ENCODE peak calls at places on chromosomes 16 and 17, in six cellular contexts. E is CD4-positive, CD25-positive, alpha-beta regulatory T cell; D is dorsolateral prefrontal cortex; K is tibial artery; H is upper lobe of left lung; W is ascending aorta. R is an unnamed sample.

GRCh38 chr16:57938936-57939871 is 31.7 kb downstream of the CNGB1 start:
- DNase-seq in D (peak), E (no peak), H (peak), K (peak), W (no peak), R (no peak)

GRCh38 chr17:17081304-17081940 is 39.2 kb downstream of the MPRIP start:
- DNase-seq in W (no peak), E (no peak), K (peak), H (no peak), D (peak), R (no peak)

GRCh38 chr16:54282202-54282922 is 4.2 kb downstream of the IRX3 start:
- DNase-seq in W (no peak), D (no peak), E (no peak), K (peak), H (peak), R (no peak)

GRCh38 chr17:58970966-58971575 is 135.6 kb downstream of the TRIM37 start:
- DNase-seq in H (no peak), W (no peak), D (no peak), K (no peak), E (no peak), R (no peak)

GRCh38 chr16:68739964-68740627 is 3.0 kb downstream of the CDH1 start:
- DNase-seq in H (no peak), K (no peak), W (no peak), E (no peak), D (no peak), R (no peak)

GRCh38 chr16:27199747-27200146 is 3.6 kb upstream of the KDM8 start:
- DNase-seq in E (no peak), K (no peak), D (no peak), H (no peak), W (no peak), R (no peak)

GRCh38 chr16:11102523-11102898 is 153.5 kb downstream of the SOCS1 start:
- DNase-seq in D (no peak), E (no peak), W (no peak), K (no peak), H (no peak), R (no peak)

GRCh38 chr16:89034573-89034961 is 57.6 kb upstream of the CBFA2T3 start:
- DNase-seq in W (no peak), E (no peak), D (no peak), K (no peak), H (no peak), R (no peak)

GRCh38 chr16:49978569-49979326 is 46.3 kb upstream of the CNEP1R1 start:
- DNase-seq in W (no peak), H (no peak), E (no peak), K (no peak), D (no peak), R (no peak)

GRCh38 chr17:55402374-55402773 is 19.3 kb downstream of the MMD start:
- DNase-seq in W (no peak), D (no peak), K (no peak), H (no peak), E (no peak), R (no peak)

GRCh38 chr17:60345233-60345632 is 46.7 kb downstream of the USP32 start:
- DNase-seq in D (no peak), E (no peak), K (no peak), H (no peak), W (no peak), R (no peak)

GRCh38 chr16:78551487-78552085 is 452.1 kb downstream of the WWOX start:
- DNase-seq in K (no peak), D (no peak), E (no peak), W (no peak), H (peak), R (no peak)

GRCh38 chr17:47850373-47850691 is 631 bp downstream of the SP6 start:
- DNase-seq in K (no peak), W (no peak), D (no peak), H (no peak), E (no peak), R (no peak)
- H3K4me3 ChIP-seq in K (no peak), W (peak), D (no peak), H (peak), E (no peak), R (peak)

GRCh38 chr17:31856750-31857149 is 2.3 kb downstream of the COPRS start:
- DNase-seq in K (no peak), D (no peak), E (no peak), W (no peak), H (no peak), R (no peak)
- H3K4me3 ChIP-seq in K (no peak), D (no peak), E (no peak), W (no peak), H (no peak), R (no peak)

DNA sequence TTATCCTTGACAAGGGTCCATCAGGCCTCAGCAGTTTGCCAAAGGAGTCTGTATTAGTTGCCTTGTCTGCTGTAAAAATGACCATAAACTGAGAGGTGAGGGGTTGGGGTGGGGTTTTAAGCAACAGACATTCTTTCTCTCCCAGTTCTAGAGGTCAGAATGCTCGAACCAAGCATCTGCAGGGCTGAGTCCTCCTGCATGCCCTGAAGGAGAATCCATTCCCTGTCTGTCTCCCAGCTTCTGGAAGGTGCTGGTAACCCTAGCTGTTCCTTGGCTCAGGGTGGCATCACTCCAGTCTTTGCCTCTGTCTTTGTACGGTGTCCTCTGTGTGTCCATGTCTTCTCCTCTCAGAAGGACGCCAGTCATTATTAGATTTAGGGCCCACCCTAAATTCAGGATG is 17.5 kb upstream of the IRF8 start:
- DNase-seq in E (no peak), D (no peak), K (no peak), W (no peak), H (no peak), R (no peak)
- H3K4me3 ChIP-seq in E (no peak), D (no peak), K (no peak), W (no peak), H (no peak), R (no peak)

DNA sequence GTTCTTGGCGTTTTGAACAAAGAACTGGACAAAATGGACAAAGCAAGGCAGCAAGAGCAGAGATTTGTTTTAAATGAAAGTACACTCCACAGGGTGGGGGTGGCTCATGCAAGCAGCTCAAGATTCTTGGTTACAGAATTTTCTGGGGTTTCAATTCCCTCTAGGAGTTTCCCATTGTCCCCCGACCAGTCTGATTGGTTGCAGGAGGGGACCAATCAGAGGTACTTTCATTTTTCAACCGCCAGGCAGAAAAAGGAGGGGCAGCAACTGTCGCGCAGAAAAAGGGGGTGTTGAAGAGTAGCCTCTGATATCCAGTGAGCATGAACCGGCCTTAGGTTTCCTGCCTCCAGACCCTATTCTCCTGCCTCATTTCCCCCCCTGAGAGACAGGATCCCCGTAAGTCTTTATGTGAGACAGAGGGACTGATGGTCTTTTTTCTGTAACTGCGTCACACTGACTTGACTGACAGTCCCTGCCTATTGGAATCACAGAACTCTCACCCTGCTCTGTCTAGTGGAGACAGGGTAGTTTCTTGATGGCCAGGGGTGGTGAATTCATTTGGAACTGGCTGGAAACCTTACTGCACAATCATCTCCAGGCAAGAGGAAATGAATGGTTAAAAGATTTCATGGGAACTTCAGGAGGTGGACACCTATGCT is 59.4 kb upstream of the ALOX12 start:
- DNase-seq in E (no peak), W (no peak), K (no peak), D (no peak), H (no peak), R (no peak)
- H3K4me3 ChIP-seq in E (peak), W (peak), K (peak), D (peak), H (peak), R (no peak)

DNA sequence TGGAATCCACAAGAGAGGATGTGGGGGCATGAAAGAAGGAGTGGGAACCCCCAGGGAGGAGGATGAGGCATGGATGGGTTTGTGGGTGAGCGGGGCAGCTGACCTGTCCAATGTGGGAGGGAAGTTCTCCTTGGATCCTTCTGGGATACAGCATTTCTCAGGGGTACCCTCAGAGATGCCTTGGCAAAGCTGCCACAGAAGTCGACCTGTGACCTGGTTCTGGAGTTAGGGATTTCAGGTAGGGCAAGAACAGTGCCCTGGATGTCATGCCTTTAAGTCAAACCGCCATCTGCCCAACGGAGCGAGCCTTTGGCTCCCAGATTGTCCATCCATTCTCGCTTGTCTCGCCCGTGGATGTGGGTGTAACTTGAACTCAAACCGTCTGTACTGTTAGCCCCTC is 30.0 kb downstream of the WSCD1 start:
- DNase-seq in K (peak), E (no peak), D (peak), W (no peak), H (no peak), R (no peak)
- H3K4me3 ChIP-seq in K (no peak), E (no peak), D (no peak), W (no peak), H (no peak), R (no peak)

DNA sequence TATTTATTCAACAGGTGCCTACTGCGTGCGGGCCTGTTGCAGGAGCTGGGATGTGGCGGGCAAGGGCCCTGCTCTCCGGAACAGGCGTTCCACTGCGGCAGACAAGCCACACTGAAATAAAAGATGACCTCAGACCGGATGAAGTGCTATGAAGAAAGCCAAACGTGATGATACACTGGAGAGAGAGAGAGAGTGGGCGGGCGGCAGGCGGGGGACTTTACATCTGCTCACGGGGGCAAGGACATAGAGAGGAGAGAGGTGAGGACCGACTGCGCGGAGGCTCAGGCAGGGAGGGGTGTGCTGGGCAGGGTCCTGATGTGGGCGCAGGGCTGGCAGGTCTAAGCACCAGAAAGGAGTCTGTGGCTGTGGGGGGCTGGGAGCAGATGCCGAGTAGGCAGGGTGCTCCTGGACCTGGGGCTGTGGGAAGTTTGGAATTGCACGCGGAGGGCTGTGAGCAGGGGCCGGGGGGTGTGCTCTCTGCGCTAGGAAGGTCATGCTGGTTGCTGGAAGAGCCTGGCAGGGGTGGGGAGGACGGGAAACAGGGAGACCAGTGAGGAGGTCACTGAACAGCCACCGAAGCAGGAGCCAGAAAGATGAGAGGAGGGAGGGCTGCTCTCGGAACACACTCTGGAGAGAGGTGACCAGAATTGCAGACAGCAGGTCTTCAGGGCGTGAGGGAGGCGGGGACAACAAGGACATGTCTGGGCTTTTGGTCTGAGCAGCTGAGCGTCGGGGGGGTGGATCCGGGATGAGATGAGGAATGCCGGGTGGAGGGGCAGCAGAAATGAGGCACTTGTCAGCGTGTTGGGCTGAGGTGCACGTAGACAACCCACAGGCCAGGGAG is 9.9 kb downstream of the MXRA7 start:
- DNase-seq in D (no peak), W (no peak), E (no peak), H (no peak), K (peak), R (no peak)
- H3K4me3 ChIP-seq in D (peak), W (peak), E (no peak), H (peak), K (peak), R (no peak)

DNA sequence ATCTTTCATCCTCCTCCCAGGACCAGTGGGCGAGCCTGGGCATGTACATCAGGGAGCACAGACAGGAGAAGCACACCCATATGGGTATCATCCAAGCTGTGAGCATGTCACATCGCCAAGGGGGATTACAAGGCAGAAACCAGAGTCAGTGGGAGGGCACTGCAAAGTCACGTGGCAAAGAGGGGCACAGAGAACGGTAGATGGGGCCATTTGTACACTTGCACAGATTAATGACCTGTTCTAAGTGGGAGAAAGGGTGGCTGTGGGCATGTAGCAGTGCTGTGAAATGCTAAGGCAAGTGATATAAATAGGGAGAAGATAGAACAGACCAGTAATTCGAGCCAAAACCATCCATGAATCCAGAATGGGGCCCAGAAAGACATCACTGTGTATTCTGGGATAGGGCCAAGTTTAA is 265.0 kb downstream of the CPPED1 start:
- DNase-seq in E (no peak), H (no peak), D (no peak), K (no peak), W (no peak), R (no peak)
- H3K4me3 ChIP-seq in E (peak), H (no peak), D (no peak), K (no peak), W (no peak), R (no peak)

GRCh38 chr17:38509008-38509771 is 80.9 kb downstream of the ARHGAP23 start:
- DNase-seq in E (peak), D (peak), K (peak), H (peak), W (no peak), R (peak)
- H3K4me3 ChIP-seq in E (no peak), D (no peak), K (no peak), H (peak), W (no peak), R (no peak)

DNA sequence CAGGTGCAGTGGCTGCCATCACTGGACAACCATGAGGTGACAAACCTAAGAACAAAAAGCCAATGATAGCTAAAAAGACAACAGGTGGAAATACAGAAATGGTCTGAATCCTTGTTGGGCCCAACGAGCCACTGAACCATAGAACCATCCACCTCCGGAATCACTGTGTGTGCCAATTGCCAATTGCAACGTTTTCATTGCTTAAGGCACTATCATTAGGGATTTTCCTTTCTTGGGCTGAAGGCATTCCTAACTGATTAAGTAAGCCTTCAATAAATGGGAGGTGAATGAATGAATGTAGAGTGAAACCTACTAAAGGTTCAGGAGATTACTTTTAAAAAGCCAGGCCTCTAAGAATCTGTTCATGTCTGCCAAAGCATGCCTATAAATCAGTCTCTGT is 3.6 kb downstream of the USP31 start:
- DNase-seq in W (no peak), H (no peak), D (no peak), K (no peak), E (no peak), R (peak)
- H3K4me3 ChIP-seq in W (peak), H (no peak), D (no peak), K (no peak), E (no peak), R (no peak)